ENCODE peak calls at places on chromosomes 5 and 9, in five cellular contexts. R is GM12878, V is transverse colon, Y is SK-N-SH, A is K562. P is an unnamed sample.

GRCh38 chr5:26847041-26847736 is 191.2 kb downstream of the CDH9 start:
- DNase-seq in R (no peak), V (no peak), Y (no peak), A (no peak), P (peak)

GRCh38 chr5:90557391-90557790 is 1.2 kb upstream of the ADGRV1 start:
- DNase-seq in R (no peak), Y (no peak), A (no peak), V (no peak), P (no peak)

GRCh38 chr5:65769539-65769938 is 47.5 kb downstream of the NLN start:
- DNase-seq in R (no peak), V (no peak), Y (no peak), A (no peak), P (no peak)

GRCh38 chr9:113446323-113446740 is 17.2 kb upstream of the RGS3 start:
- DNase-seq in Y (peak), A (peak), R (peak), V (no peak), P (no peak)

GRCh38 chr9:87445646-87446045 is 52.0 kb upstream of the DAPK1 start:
- DNase-seq in V (peak), A (peak), R (peak), Y (no peak), P (peak)

GRCh38 chr9:116166713-116167112 is 13.1 kb downstream of the PAPPA start:
- DNase-seq in Y (no peak), V (no peak), A (no peak), R (no peak), P (no peak)

GRCh38 chr5:159132429-159133040 is 32.8 kb upstream of the EBF1 start:
- DNase-seq in Y (no peak), V (no peak), R (no peak), A (no peak), P (no peak)

GRCh38 chr5:133041157-133041784 is 10.5 kb upstream of the HSPA4 start:
- DNase-seq in R (no peak), Y (no peak), A (no peak), V (no peak), P (no peak)

GRCh38 chr9:81416476-81417298 is 272.7 kb downstream of the TLE1 start:
- DNase-seq in Y (no peak), R (no peak), A (no peak), V (no peak), P (no peak)

GRCh38 chr9:81417885-81418284 is 271.5 kb downstream of the TLE1 start:
- DNase-seq in A (no peak), R (no peak), V (no peak), Y (no peak), P (no peak)

GRCh38 chr9:81414836-81415235 is 274.5 kb downstream of the TLE1 start:
- DNase-seq in A (no peak), V (no peak), Y (no peak), R (no peak), P (no peak)

GRCh38 chr9:81420024-81420423 is 269.3 kb downstream of the TLE1 start:
- DNase-seq in Y (no peak), R (no peak), V (no peak), A (no peak), P (no peak)

GRCh38 chr9:81417299-81417675 is 272.1 kb downstream of the TLE1 start:
- DNase-seq in R (no peak), V (no peak), Y (no peak), A (no peak), P (no peak)
- TF ChIP-seq EP300 in R (no peak), V (no peak), Y (no peak), A (no peak), P (no peak)

GRCh38 chr9:36346578-36346977 is 53.5 kb downstream of the RNF38 start:
- DNase-seq in Y (no peak), V (no peak), R (no peak), A (no peak), P (no peak)

GRCh38 chr9:36345103-36345846 is 54.8 kb downstream of the RNF38 start:
- DNase-seq in V (no peak), A (peak), Y (no peak), R (no peak), P (no peak)

GRCh38 chr9:36337002-36337401 is 63.1 kb downstream of the RNF38 start:
- DNase-seq in Y (no peak), R (no peak), V (no peak), A (no peak), P (no peak)

GRCh38 chr9:36337865-36338264 is 62.2 kb downstream of the RNF38 start:
- DNase-seq in Y (no peak), A (no peak), V (no peak), R (no peak), P (no peak)

DNA sequence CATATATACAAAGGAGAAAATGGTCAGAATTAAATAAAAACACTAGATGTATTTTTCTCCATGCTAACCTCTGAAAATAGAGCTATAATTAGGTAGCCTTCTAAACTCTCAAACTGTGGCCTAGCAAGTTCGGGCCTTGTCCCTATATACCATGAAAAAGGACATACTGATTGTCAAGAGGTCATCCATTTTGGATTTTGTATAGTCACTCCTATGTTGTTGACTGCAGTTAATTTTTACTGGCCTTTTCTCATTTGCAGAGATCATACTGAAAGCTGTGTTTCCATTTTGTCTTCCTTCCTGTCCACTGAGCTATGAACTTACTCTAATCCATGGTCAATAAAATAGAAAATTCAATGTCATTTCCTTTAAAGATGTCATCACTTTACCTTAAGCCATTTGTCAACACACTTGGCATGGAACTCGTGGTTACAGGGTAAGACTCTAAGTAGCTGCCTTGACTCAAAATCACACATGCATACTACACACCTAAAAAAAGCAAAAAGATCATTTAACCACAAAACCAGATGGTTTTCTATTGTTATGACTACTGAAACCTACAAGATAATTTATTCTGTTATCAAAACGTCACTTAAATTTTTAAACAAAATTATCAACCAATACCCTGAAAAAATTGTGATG is 58.0 kb downstream of the RNF38 start:
- DNase-seq in A (no peak), Y (no peak), V (no peak), R (no peak), P (no peak)
- TF ChIP-seq POLR2AphosphoS5 in A (no peak), Y (no peak), V (no peak), R (no peak), P (no peak)

DNA sequence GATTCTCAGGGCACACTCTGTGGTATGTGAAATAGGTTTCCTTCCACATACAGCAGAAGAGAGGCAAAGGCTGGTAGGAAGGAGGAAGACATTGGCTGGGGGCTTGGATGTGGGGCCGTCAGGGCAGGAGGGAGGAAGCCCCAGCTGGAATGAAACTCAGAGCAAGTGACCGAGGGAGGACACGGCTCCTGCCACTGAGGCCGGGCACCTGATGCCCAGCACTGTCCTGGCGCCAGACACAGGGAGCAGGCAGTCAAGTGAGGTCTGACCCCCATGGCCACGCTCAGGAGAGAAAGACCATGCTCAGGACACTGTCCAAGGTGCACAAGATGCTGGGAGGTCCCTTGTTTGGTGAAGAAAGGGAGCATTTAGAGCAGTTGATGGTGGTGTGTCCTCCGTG is 245.5 kb downstream of the CACNA1B start:
- DNase-seq in Y (no peak), R (no peak), A (no peak), V (no peak), P (no peak)
- TF ChIP-seq EP300 in Y (no peak), R (no peak), A (no peak), V (no peak), P (no peak)

GRCh38 chr5:76788362-76788761 is 30.5 kb upstream of the F2RL1 start:
- DNase-seq in R (no peak), A (no peak), Y (no peak), V (peak), P (peak)

GRCh38 chr5:76787237-76787636 is 31.6 kb upstream of the F2RL1 start:
- DNase-seq in V (no peak), R (no peak), A (no peak), Y (no peak), P (peak)

GRCh38 chr5:76791461-76791860 is 27.4 kb upstream of the F2RL1 start:
- DNase-seq in R (no peak), V (no peak), A (no peak), Y (no peak), P (no peak)

GRCh38 chr5:76789991-76790571 is 28.7 kb upstream of the F2RL1 start:
- DNase-seq in V (no peak), R (no peak), Y (no peak), A (no peak), P (no peak)

DNA sequence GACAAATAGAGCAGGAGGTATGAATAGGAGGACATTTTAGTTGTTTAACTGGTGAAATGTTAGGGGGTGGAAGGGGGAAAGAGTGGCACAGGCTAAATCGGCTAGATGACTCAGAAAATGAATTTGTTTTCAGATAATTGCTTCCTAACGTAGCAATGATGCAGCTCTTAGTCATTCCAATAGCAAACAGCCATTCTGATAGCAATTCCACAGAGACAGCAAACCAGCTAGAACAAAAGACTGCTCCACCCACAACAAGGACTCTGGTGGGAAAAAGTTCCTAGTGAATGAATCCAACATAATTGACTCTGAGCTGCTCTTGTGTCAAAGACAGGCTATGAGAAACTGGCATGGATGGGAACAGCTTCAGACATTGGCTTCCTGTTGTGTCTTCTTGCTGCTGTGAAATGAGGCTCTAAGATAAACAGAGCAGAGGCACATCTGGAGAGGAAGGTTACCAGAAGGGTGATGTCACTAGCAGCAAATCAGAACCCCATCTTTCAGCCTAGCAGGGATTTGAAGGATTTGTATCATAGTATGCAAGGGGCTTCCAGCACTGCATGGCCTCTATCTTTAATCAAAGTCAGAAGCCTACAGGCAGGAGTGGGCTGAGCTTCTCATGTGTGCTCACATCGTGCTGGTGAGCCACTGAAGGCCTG is 28.1 kb upstream of the F2RL1 start:
- DNase-seq in Y (peak), A (no peak), V (no peak), R (no peak), P (no peak)
- TF ChIP-seq POLR2AphosphoS5 in Y (peak), A (no peak), V (no peak), R (no peak), P (peak)

DNA sequence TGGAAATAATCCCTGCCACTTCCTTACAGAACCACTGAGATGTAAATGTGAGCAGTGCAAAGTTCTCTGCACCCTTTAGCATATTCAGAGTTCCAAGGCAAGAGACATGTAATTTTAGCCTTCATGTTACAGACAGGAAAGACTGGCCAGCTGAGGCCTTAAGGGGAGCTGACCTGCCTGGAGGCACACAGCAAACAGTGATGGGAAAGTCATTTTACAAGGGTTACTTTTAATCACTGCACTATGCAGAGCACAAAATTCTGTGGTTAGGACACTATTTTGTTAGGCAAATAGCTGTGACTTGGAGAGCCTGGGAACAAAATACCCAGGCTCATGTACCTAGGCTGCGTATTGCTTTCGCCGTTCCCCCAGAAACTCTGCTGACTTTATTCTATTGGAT is 30.2 kb upstream of the TNIP1 start:
- DNase-seq in Y (no peak), A (no peak), R (no peak), V (no peak), P (no peak)
- TF ChIP-seq EP300 in Y (no peak), A (no peak), R (no peak), V (no peak), P (no peak)

GRCh38 chr9:126407125-126407870 is 80.7 kb downstream of the MVB12B start:
- DNase-seq in Y (no peak), R (no peak), V (no peak), A (no peak), P (no peak)
- TF ChIP-seq POLR2AphosphoS5 in Y (no peak), R (no peak), V (no peak), A (no peak), P (no peak)

DNA sequence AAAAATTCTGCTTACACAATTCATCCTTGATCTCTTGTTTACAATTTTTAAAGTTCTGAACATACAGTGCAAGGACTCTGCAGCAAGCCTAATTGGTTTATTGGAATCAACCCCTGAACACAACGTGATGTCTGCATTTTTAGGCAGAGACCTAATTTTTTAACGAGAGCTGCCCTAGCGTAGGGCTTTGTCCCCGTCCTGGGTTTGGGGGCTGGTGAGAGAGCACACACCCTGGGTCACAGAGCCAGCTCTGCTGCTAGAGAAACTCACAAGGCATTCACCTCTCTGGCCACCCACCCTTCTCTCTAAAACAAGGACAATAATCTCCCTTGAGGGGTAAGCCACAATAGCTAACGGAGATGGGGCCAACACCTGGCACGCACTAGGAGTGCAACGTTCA is 28.2 kb downstream of the SH3PXD2B start:
- DNase-seq in V (no peak), R (no peak), Y (no peak), A (no peak), P (no peak)
- TF ChIP-seq EP300 in V (no peak), R (no peak), Y (no peak), A (no peak), P (peak)

GRCh38 chr5:36241636-36242533 is at the start of gene NADK2:
- DNase-seq in A (peak), R (peak), V (peak), Y (peak), P (peak)
- TF ChIP-seq POLR2AphosphoS5 in A (no peak), R (peak), V (peak), Y (peak), P (peak)

P was measured in stomach.